ENCODE peak calls at places on chromosomes 12 and 14, in four cellular contexts. L is OCI-LY7, F is PC-3, N is neural progenitor cell. J is an unnamed sample.

GRCh38 chr12:522692-523378 is 63.1 kb downstream of the B4GALNT3 start:
- DNase-seq in L (no peak), F (no peak), N (no peak), J (no peak)

GRCh38 chr12:1993871-1994371 is 10.3 kb downstream of the DCP1B start:
- DNase-seq in L (no peak), F (peak; percentile 46), N (no peak), J (peak; percentile 54)

GRCh38 chr12:47488888-47489287 is 216.9 kb downstream of the RPAP3 start:
- DNase-seq in L (no peak), F (no peak), N (no peak), J (no peak)

GRCh38 chr12:2679816-2680675 is 114.7 kb upstream of the FKBP4 start:
- DNase-seq in L (no peak), F (no peak), N (no peak), J (no peak)

GRCh38 chr12:75917704-75918103 is 113.9 kb downstream of the PHLDA1 start:
- DNase-seq in L (peak; percentile 17), F (no peak), N (no peak), J (no peak)

GRCh38 chr12:94545937-94546771 is 86.5 kb upstream of the CEP83 start:
- DNase-seq in L (peak; percentile 43), F (peak; percentile 80), N (peak; percentile 82), J (peak; percentile 82)

GRCh38 chr12:122862110-122862634 is 26.9 kb downstream of the HIP1R start:
- DNase-seq in L (no peak), F (no peak), N (no peak), J (no peak)

GRCh38 chr12:109098671-109099070 is 1.3 kb downstream of the UNG start:
- DNase-seq in L (no peak), F (no peak), N (peak; percentile 31), J (no peak)

GRCh38 chr14:22887990-22888378 is 5.0 kb downstream of the REM2 start:
- DNase-seq in L (peak; percentile 94), F (no peak), N (no peak), J (no peak)

GRCh38 chr12:31234955-31235867 is 90.7 kb downstream of the SINHCAF start:
- DNase-seq in L (peak; percentile 10), F (peak; percentile 67), N (peak; percentile 73), J (peak; percentile 84)

GRCh38 chr12:28060901-28061300 is 88.4 kb upstream of the PTHLH start:
- DNase-seq in L (no peak), F (no peak), N (no peak), J (no peak)

GRCh38 chr12:106586803-106587684 is 4.2 kb downstream of the RFX4 start:
- DNase-seq in L (no peak), F (no peak), N (peak; percentile 81), J (no peak)

GRCh38 chr12:79367016-79367575 is 323.7 kb downstream of the PAWR start:
- DNase-seq in L (no peak), F (peak; percentile 76), N (no peak), J (no peak)

GRCh38 chr14:78341827-78342389 is 171.7 kb downstream of the NRXN3 start:
- DNase-seq in L (no peak), F (no peak), N (no peak), J (no peak)

GRCh38 chr12:4009979-4010704 is 136.9 kb upstream of the PARP11 start:
- DNase-seq in L (no peak), F (no peak), N (no peak), J (no peak)

GRCh38 chr14:104131968-104132732 is 6.2 kb upstream of the KIF26A start:
- DNase-seq in L (no peak), F (no peak), N (no peak), J (no peak)

GRCh38 chr14:101019974-101020710 is 116.6 kb upstream of the RTL1 start:
- DNase-seq in L (no peak), F (no peak), N (no peak), J (no peak)

GRCh38 chr12:30931222-30931621 is 4.7 kb downstream of the TSPAN11 start:
- DNase-seq in L (no peak), F (peak; percentile 17), N (no peak), J (no peak)

GRCh38 chr12:90129369-90130030 is 420.9 kb upstream of the ATP2B1 start:
- DNase-seq in L (no peak), F (no peak), N (no peak), J (peak; percentile 53)

GRCh38 chr14:49769171-49769570 is 1.2 kb downstream of the KLHDC2 start:
- DNase-seq in L (peak; percentile 21), F (peak; percentile 81), N (peak; percentile 5), J (no peak)

GRCh38 chr12:51959211-51959610 is 7.7 kb downstream of the ACVR1B start:
- DNase-seq in L (no peak), F (no peak), N (no peak), J (no peak)

GRCh38 chr12:52452101-52452500 is at the start of gene KRT6B:
- DNase-seq in L (no peak), F (peak; percentile 67), N (no peak), J (no peak)

GRCh38 chr12:9367201-9367600 is 159.0 kb upstream of the PZP start:
- DNase-seq in L (no peak), F (no peak), N (no peak), J (no peak)

GRCh38 chr12:123242083-123242904 is 9.1 kb downstream of the MTRFR start:
- DNase-seq in L (no peak), F (no peak), N (no peak), J (peak; percentile 20)

GRCh38 chr14:64391986-64392385 is 3.8 kb downstream of the MTHFD1 start:
- DNase-seq in L (no peak), F (no peak), N (no peak), J (no peak)

GRCh38 chr12:95102916-95103671 is 29.7 kb upstream of the NR2C1 start:
- DNase-seq in L (peak; percentile 28), F (peak; percentile 99), N (no peak), J (peak; percentile 13)

DNA sequence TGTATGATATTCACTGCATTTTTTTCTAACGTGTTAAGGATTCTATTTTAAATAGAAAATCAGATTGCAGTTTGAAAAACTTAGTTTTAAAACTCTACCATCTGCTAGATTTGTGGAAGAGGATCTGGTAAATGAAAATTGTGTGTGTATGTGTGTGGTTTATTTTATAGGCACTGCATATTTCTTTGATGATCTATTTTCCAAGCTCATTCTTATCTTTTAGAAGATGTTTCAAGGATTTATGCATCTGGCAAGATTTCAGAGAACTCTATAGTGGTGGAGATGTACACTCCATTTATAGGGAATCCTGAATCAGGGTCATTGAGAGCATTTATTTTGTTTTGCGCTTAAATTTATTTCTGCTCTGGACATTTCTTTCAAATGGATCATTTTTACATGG is 69.8 kb downstream of the HMGA2 start:
- DNase-seq in L (no peak), F (peak; percentile 64), N (no peak), J (no peak)
- TF ChIP-seq EZH2phosphoT487 in L (no peak), F (no peak), N (no peak), J (no peak)

DNA sequence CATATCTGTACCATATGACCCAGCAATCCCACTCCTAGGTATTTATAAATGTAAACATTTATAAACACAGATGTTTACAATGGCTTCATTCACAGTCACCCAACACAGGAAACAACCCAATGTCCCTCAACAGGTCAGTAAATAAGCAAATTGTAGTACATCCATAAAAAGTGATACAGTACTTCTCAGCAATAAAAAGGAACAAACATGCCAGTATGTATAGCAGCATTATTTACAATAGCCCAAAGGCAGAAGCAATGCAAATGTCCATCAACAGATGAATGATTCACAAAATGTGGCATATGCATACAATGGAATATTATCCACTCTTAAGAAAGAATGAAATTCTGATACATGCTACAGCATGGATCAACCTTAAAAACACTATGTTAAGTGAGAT is 27.6 kb upstream of the MAP3K9 start:
- DNase-seq in L (no peak), F (peak; percentile 47), N (no peak), J (no peak)
- TF ChIP-seq EZH2phosphoT487 in L (no peak), F (no peak), N (no peak), J (no peak)

DNA sequence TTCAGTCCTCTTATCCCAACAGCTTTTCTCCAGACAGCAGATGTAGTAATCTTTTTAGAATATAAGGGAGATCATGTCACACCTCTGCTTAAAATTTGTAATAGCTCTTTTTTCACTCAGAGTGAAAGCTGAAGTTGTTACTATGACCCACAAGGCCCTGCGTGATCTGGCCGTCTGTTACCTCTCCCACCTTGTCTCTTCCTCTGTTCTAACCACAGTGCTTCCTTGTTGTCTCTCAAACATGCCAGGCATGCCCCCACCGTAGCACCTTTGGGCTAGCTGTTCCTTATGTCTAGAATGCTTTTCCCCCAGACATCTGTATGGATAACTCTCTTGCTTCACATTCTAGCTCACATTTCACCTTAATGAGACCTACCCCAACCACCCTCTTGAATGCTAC is 6.5 kb downstream of the NECAP1 start:
- DNase-seq in L (no peak), F (no peak), N (no peak), J (no peak)
- TF ChIP-seq EZH2phosphoT487 in L (no peak), F (no peak), N (no peak), J (no peak)

GRCh38 chr12:14216405-14217294 is 148.8 kb upstream of the ATF7IP start:
- DNase-seq in L (no peak), F (peak; percentile 4), N (no peak), J (no peak)
- TF ChIP-seq EZH2phosphoT487 in L (no peak), F (no peak), N (no peak), J (no peak)

DNA sequence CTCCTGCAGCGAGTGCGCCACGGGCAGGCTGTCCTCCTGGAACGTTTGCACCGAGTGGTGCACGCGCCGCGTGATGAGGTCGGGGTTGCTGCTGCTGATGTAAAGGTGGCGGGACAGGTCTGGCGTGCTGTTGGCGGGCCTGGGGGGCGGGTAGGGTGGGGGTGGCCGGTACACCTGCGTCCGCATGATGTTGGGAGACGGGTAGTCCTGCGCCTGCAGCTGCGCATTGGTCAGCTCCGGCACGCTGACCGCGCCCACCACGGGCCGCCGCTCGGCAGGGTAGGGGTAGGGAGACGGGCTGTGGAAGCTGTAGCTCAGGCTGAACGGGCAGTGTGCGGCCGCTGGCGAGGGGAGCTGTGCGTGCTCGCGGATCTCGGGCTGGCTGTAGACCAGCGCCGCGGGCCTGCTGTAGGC is 75.2 kb downstream of the PTPN21 start:
- DNase-seq in L (no peak), F (no peak), N (no peak), J (no peak)
- TF ChIP-seq EZH2phosphoT487 in L (no peak), F (no peak), N (no peak), J (no peak)

GRCh38 chr14:52370406-52370911 is 56.3 kb downstream of the PTGER2 start:
- DNase-seq in L (no peak), F (peak; percentile 56), N (no peak), J (no peak)
- TF ChIP-seq EZH2phosphoT487 in L (no peak), F (no peak), N (no peak), J (no peak)

GRCh38 chr12:6771091-6771495 is 1.2 kb upstream of the LAG3 start:
- DNase-seq in L (peak; percentile 41), F (no peak), N (no peak), J (no peak)

GRCh38 chr12:6772729-6773661 is 675 bp downstream of the LAG3 start:
- DNase-seq in L (no peak), F (no peak), N (peak; percentile 48), J (no peak)

GRCh38 chr12:6771509-6772330 is 600 bp upstream of the LAG3 start:
- DNase-seq in L (no peak), F (no peak), N (no peak), J (no peak)

GRCh38 chr12:6773662-6774351 is 1.5 kb downstream of the LAG3 start:
- DNase-seq in L (no peak), F (no peak), N (peak; percentile 66), J (no peak)

GRCh38 chr12:6772331-6772695 is at the start of gene LAG3:
- DNase-seq in L (no peak), F (no peak), N (no peak), J (no peak)
- TF ChIP-seq EZH2phosphoT487 in L (no peak), F (no peak), N (no peak), J (no peak)

J was measured in hepatocyte.